ENCODE peak calls at places on chromosomes 11 and 22, in ten cellular contexts. One of them, this sample, is unnamed. For H3K27me3, the result is how much of the 10 kb centered on the place peaks cover.

GRCh38 chr11:19935507-19935906 is 222.9 kb downstream of the NAV2 start:
- DNase-seq in body of pancreas: no peak
- DNase-seq in endothelial cell of umbilical vein: peak
- DNase-seq in transverse colon: no peak
- DNase-seq in heart left ventricle: no peak
- DNase-seq in Peyer's patch: no peak
- DNase-seq in tibial nerve: no peak
- DNase-seq in ovary: no peak
- DNase-seq in sigmoid colon: no peak
- DNase-seq in adrenal gland: no peak
- DNase-seq in this sample: no peak

GRCh38 chr11:116830184-116830912 is 641 bp downstream of the APOC3 start:
- DNase-seq in body of pancreas: peak
- DNase-seq in endothelial cell of umbilical vein: no peak
- DNase-seq in transverse colon: no peak
- DNase-seq in heart left ventricle: no peak
- DNase-seq in Peyer's patch: no peak
- DNase-seq in tibial nerve: no peak
- DNase-seq in ovary: no peak
- DNase-seq in sigmoid colon: peak
- DNase-seq in adrenal gland: no peak
- DNase-seq in this sample: no peak

GRCh38 chr11:8138526-8138925 is 30.3 kb downstream of the RIC3 start:
- DNase-seq in body of pancreas: no peak
- DNase-seq in endothelial cell of umbilical vein: no peak
- DNase-seq in transverse colon: no peak
- DNase-seq in heart left ventricle: no peak
- DNase-seq in Peyer's patch: no peak
- DNase-seq in tibial nerve: no peak
- DNase-seq in ovary: no peak
- DNase-seq in sigmoid colon: no peak
- DNase-seq in adrenal gland: no peak
- DNase-seq in this sample: no peak

GRCh38 chr11:12377824-12378593 is 638 bp downstream of the PARVA start:
- DNase-seq in body of pancreas: peak
- DNase-seq in endothelial cell of umbilical vein: peak
- DNase-seq in transverse colon: peak
- DNase-seq in heart left ventricle: peak
- DNase-seq in Peyer's patch: peak
- DNase-seq in tibial nerve: peak
- DNase-seq in ovary: peak
- DNase-seq in sigmoid colon: peak
- DNase-seq in adrenal gland: peak
- DNase-seq in this sample: peak

GRCh38 chr11:21582791-21583190 is 610.1 kb upstream of the ANO5 start:
- DNase-seq in body of pancreas: no peak
- DNase-seq in endothelial cell of umbilical vein: no peak
- DNase-seq in transverse colon: no peak
- DNase-seq in heart left ventricle: no peak
- DNase-seq in Peyer's patch: no peak
- DNase-seq in tibial nerve: no peak
- DNase-seq in ovary: no peak
- DNase-seq in sigmoid colon: no peak
- DNase-seq in adrenal gland: no peak
- DNase-seq in this sample: no peak

GRCh38 chr11:1335264-1335810 is 25.9 kb upstream of the TOLLIP start:
- DNase-seq in body of pancreas: no peak
- DNase-seq in endothelial cell of umbilical vein: no peak
- DNase-seq in transverse colon: no peak
- DNase-seq in heart left ventricle: no peak
- DNase-seq in Peyer's patch: no peak
- DNase-seq in tibial nerve: no peak
- DNase-seq in ovary: no peak
- DNase-seq in sigmoid colon: no peak
- DNase-seq in adrenal gland: peak
- DNase-seq in this sample: no peak

GRCh38 chr11:57228600-57228999 is 8.4 kb downstream of the APLNR start:
- DNase-seq in body of pancreas: no peak
- DNase-seq in endothelial cell of umbilical vein: no peak
- DNase-seq in transverse colon: no peak
- DNase-seq in heart left ventricle: no peak
- DNase-seq in Peyer's patch: no peak
- DNase-seq in tibial nerve: no peak
- DNase-seq in ovary: no peak
- DNase-seq in sigmoid colon: no peak
- DNase-seq in adrenal gland: no peak
- DNase-seq in this sample: no peak

GRCh38 chr22:25878933-25879332 is 136.9 kb downstream of the MYO18B start:
- DNase-seq in body of pancreas: no peak
- DNase-seq in endothelial cell of umbilical vein: no peak
- DNase-seq in transverse colon: no peak
- DNase-seq in heart left ventricle: no peak
- DNase-seq in Peyer's patch: no peak
- DNase-seq in tibial nerve: no peak
- DNase-seq in ovary: no peak
- DNase-seq in sigmoid colon: no peak
- DNase-seq in adrenal gland: no peak
- DNase-seq in this sample: no peak

GRCh38 chr11:86116996-86117705 is 48.3 kb upstream of the PICALM start:
- DNase-seq in body of pancreas: no peak
- DNase-seq in endothelial cell of umbilical vein: no peak
- DNase-seq in transverse colon: no peak
- DNase-seq in heart left ventricle: no peak
- DNase-seq in Peyer's patch: no peak
- DNase-seq in tibial nerve: no peak
- DNase-seq in ovary: no peak
- DNase-seq in sigmoid colon: no peak
- DNase-seq in adrenal gland: no peak
- DNase-seq in this sample: no peak

GRCh38 chr22:34035209-34035608 is 114.9 kb upstream of the LARGE1 start:
- DNase-seq in body of pancreas: no peak
- DNase-seq in endothelial cell of umbilical vein: no peak
- DNase-seq in transverse colon: no peak
- DNase-seq in heart left ventricle: no peak
- DNase-seq in Peyer's patch: no peak
- DNase-seq in tibial nerve: no peak
- DNase-seq in ovary: no peak
- DNase-seq in sigmoid colon: no peak
- DNase-seq in adrenal gland: no peak
- DNase-seq in this sample: no peak

GRCh38 chr11:132032555-132032954 is 662.1 kb downstream of the NTM start:
- DNase-seq in body of pancreas: no peak
- DNase-seq in endothelial cell of umbilical vein: no peak
- DNase-seq in transverse colon: no peak
- DNase-seq in heart left ventricle: no peak
- DNase-seq in Peyer's patch: no peak
- DNase-seq in tibial nerve: no peak
- DNase-seq in ovary: no peak
- DNase-seq in sigmoid colon: no peak
- DNase-seq in adrenal gland: no peak
- DNase-seq in this sample: no peak

GRCh38 chr11:26584818-26585217 is 12.8 kb upstream of the MUC15 start:
- DNase-seq in body of pancreas: no peak
- DNase-seq in endothelial cell of umbilical vein: no peak
- DNase-seq in transverse colon: no peak
- DNase-seq in heart left ventricle: no peak
- DNase-seq in Peyer's patch: no peak
- DNase-seq in tibial nerve: no peak
- DNase-seq in ovary: no peak
- DNase-seq in sigmoid colon: no peak
- DNase-seq in adrenal gland: no peak
- DNase-seq in this sample: no peak

GRCh38 chr11:5983443-5983842 is 3.3 kb downstream of the OR52L1 start:
- DNase-seq in body of pancreas: no peak
- DNase-seq in endothelial cell of umbilical vein: no peak
- DNase-seq in transverse colon: no peak
- DNase-seq in heart left ventricle: no peak
- DNase-seq in Peyer's patch: no peak
- DNase-seq in tibial nerve: no peak
- DNase-seq in ovary: no peak
- DNase-seq in sigmoid colon: no peak
- DNase-seq in adrenal gland: no peak
- DNase-seq in this sample: no peak
- H3K27me3 ChIP-seq in body of pancreas: under half
- H3K27me3 ChIP-seq in endothelial cell of umbilical vein: under half
- H3K27me3 ChIP-seq in transverse colon: under half
- H3K27me3 ChIP-seq in heart left ventricle: under half
- H3K27me3 ChIP-seq in Peyer's patch: under half
- H3K27me3 ChIP-seq in tibial nerve: under half
- H3K27me3 ChIP-seq in ovary: under half
- H3K27me3 ChIP-seq in sigmoid colon: under half
- H3K27me3 ChIP-seq in adrenal gland: under half
- H3K27me3 ChIP-seq in this sample: under half

GRCh38 chr11:46346886-46347636 is at the start of gene DGKZ:
- DNase-seq in body of pancreas: peak
- DNase-seq in endothelial cell of umbilical vein: peak
- DNase-seq in transverse colon: peak
- DNase-seq in heart left ventricle: peak
- DNase-seq in Peyer's patch: peak
- DNase-seq in tibial nerve: peak
- DNase-seq in ovary: peak
- DNase-seq in sigmoid colon: peak
- DNase-seq in adrenal gland: peak
- DNase-seq in this sample: peak
- TF ChIP-seq POLR2A in body of pancreas: no peak
- TF ChIP-seq POLR2A in endothelial cell of umbilical vein: peak
- TF ChIP-seq POLR2A in transverse colon: no peak
- TF ChIP-seq POLR2A in heart left ventricle: no peak
- TF ChIP-seq POLR2A in Peyer's patch: peak
- TF ChIP-seq POLR2A in tibial nerve: peak
- TF ChIP-seq POLR2A in ovary: no peak
- TF ChIP-seq POLR2A in sigmoid colon: no peak
- TF ChIP-seq POLR2A in adrenal gland: peak
- TF ChIP-seq POLR2A in this sample: no peak

DNA sequence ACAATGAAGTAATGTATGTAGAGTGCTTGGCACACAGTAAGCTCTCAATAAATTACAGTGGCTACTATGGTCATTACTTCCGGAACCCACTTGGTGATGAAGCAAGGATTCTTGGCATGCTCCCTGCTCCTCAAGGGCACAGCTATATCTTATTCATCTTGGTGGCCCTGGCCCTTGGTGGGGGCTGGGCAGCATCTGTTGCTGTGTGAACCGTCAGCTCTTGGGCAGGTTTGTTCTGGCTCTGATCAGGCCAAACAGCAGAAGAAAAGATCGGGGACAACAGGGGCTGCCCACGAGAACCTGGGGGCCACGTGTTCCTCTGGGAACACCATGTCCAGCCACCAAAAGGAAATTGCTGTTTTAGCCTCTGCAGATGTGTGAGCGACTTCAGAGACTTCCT is 136.9 kb upstream of the SYT13 start:
- DNase-seq in body of pancreas: no peak
- DNase-seq in endothelial cell of umbilical vein: no peak
- DNase-seq in transverse colon: no peak
- DNase-seq in heart left ventricle: no peak
- DNase-seq in Peyer's patch: no peak
- DNase-seq in tibial nerve: no peak
- DNase-seq in ovary: no peak
- DNase-seq in sigmoid colon: no peak
- DNase-seq in adrenal gland: peak
- DNase-seq in this sample: no peak
- H3K27me3 ChIP-seq in body of pancreas: under half
- H3K27me3 ChIP-seq in endothelial cell of umbilical vein: under half
- H3K27me3 ChIP-seq in transverse colon: under half
- H3K27me3 ChIP-seq in heart left ventricle: under half
- H3K27me3 ChIP-seq in Peyer's patch: under half
- H3K27me3 ChIP-seq in tibial nerve: under half
- H3K27me3 ChIP-seq in ovary: under half
- H3K27me3 ChIP-seq in sigmoid colon: under half
- H3K27me3 ChIP-seq in adrenal gland: under half
- H3K27me3 ChIP-seq in this sample: under half

GRCh38 chr22:40593460-40594273 is 42.9 kb downstream of the MRTFA start:
- DNase-seq in body of pancreas: no peak
- DNase-seq in endothelial cell of umbilical vein: no peak
- DNase-seq in transverse colon: no peak
- DNase-seq in heart left ventricle: no peak
- DNase-seq in Peyer's patch: no peak
- DNase-seq in tibial nerve: no peak
- DNase-seq in ovary: no peak
- DNase-seq in sigmoid colon: no peak
- DNase-seq in adrenal gland: no peak
- DNase-seq in this sample: no peak

GRCh38 chr22:40594924-40595323 is 41.6 kb downstream of the MRTFA start:
- DNase-seq in body of pancreas: no peak
- DNase-seq in endothelial cell of umbilical vein: no peak
- DNase-seq in transverse colon: no peak
- DNase-seq in heart left ventricle: no peak
- DNase-seq in Peyer's patch: no peak
- DNase-seq in tibial nerve: no peak
- DNase-seq in ovary: no peak
- DNase-seq in sigmoid colon: no peak
- DNase-seq in adrenal gland: no peak
- DNase-seq in this sample: no peak

GRCh38 chr22:40595497-40596234 is 40.9 kb downstream of the MRTFA start:
- DNase-seq in body of pancreas: no peak
- DNase-seq in endothelial cell of umbilical vein: no peak
- DNase-seq in transverse colon: no peak
- DNase-seq in heart left ventricle: no peak
- DNase-seq in Peyer's patch: no peak
- DNase-seq in tibial nerve: no peak
- DNase-seq in ovary: no peak
- DNase-seq in sigmoid colon: no peak
- DNase-seq in adrenal gland: no peak
- DNase-seq in this sample: no peak

GRCh38 chr22:40594346-40594745 is 42.2 kb downstream of the MRTFA start:
- DNase-seq in body of pancreas: no peak
- DNase-seq in endothelial cell of umbilical vein: no peak
- DNase-seq in transverse colon: no peak
- DNase-seq in heart left ventricle: no peak
- DNase-seq in Peyer's patch: no peak
- DNase-seq in tibial nerve: no peak
- DNase-seq in ovary: no peak
- DNase-seq in sigmoid colon: no peak
- DNase-seq in adrenal gland: no peak
- DNase-seq in this sample: no peak

DNA sequence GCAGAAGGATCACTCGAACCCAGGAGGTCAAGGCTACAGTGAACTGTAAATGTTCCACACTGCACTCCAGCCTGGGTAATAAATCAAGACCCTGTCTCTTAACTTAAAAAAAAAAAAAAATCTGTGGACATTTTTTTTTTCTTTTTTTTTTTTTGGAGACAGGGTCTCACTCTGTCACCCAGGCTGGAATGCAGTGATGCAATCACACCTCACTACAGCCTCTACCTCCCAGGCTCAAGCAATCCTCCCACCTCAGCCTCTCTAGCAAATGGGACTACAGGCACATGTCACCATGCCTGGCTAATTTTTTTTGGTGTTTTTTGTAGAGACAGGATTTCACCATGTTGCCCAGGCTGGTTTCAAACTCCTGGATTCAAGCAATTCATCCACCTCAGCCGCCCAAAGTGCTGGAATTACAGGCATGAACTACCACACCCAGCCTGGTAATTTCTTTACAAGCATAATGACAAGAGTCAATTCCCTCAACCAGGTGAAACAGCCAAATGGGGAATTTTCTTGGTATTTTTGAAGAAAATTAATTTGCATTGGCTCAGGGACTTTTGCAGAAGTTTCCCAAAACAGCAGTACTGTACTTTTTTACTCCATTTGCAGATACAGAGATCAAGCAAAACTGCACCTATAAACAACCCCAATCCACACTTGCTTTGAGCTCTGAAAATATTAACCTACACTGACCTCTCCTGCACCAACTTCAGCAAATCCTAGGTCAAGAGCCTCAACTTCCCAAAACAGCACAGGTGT is 44.0 kb downstream of the MRTFA start:
- DNase-seq in body of pancreas: no peak
- DNase-seq in endothelial cell of umbilical vein: no peak
- DNase-seq in transverse colon: peak
- DNase-seq in heart left ventricle: no peak
- DNase-seq in Peyer's patch: no peak
- DNase-seq in tibial nerve: no peak
- DNase-seq in ovary: no peak
- DNase-seq in sigmoid colon: no peak
- DNase-seq in adrenal gland: no peak
- DNase-seq in this sample: no peak
- TF ChIP-seq POLR2A in body of pancreas: no peak
- TF ChIP-seq POLR2A in endothelial cell of umbilical vein: no peak
- TF ChIP-seq POLR2A in transverse colon: no peak
- TF ChIP-seq POLR2A in heart left ventricle: no peak
- TF ChIP-seq POLR2A in Peyer's patch: no peak
- TF ChIP-seq POLR2A in tibial nerve: no peak
- TF ChIP-seq POLR2A in ovary: no peak
- TF ChIP-seq POLR2A in sigmoid colon: no peak
- TF ChIP-seq POLR2A in adrenal gland: no peak
- TF ChIP-seq POLR2A in this sample: no peak